ENCODE peak calls at places on chromosomes 6 and 20, in four cellular contexts. U is colonic mucosa, S is body of pancreas, E is cardiac muscle cell. Z is an unnamed sample.

GRCh38 chr6:111996159-111996558 is 57.7 kb upstream of the CCN6 start:
- DNase-seq in E (no peak), U (no peak), S (no peak), Z (no peak)

GRCh38 chr6:148629197-148629909 is 117.5 kb upstream of the UST start:
- DNase-seq in S (no peak), U (no peak), E (no peak), Z (no peak)

GRCh38 chr6:101117397-101118185 is 236.5 kb upstream of the ASCC3 start:
- DNase-seq in E (peak; percentile 41), S (no peak), U (peak; percentile 59), Z (no peak)

GRCh38 chr6:17710331-17710730 is 3.6 kb upstream of the NUP153 start:
- DNase-seq in U (no peak), E (no peak), S (no peak), Z (no peak)

GRCh38 chr20:57437672-57438330 is 46.6 kb downstream of the RBM38 start:
- DNase-seq in S (no peak), U (no peak), E (no peak), Z (no peak)

GRCh38 chr6:156065838-156066237 is 610.2 kb upstream of the NOX3 start:
- DNase-seq in S (no peak), U (no peak), E (no peak), Z (no peak)

GRCh38 chr20:48463096-48463710 is 364.6 kb downstream of the PREX1 start:
- DNase-seq in S (no peak), U (no peak), E (no peak), Z (no peak)

GRCh38 chr6:75935473-75935793 is 137.0 kb downstream of the IMPG1 start:
- DNase-seq in S (no peak), U (no peak), E (no peak), Z (no peak)

GRCh38 chr6:44504321-44504761 is 116.8 kb downstream of the CDC5L start:
- DNase-seq in U (no peak), S (no peak), E (no peak), Z (no peak)

GRCh38 chr6:40932366-40932765 is 106.7 kb downstream of the UNC5CL start:
- DNase-seq in E (no peak), U (no peak), S (no peak), Z (no peak)

GRCh38 chr6:40796280-40797223 is 209.4 kb upstream of the LRFN2 start:
- DNase-seq in S (no peak), E (no peak), U (no peak), Z (no peak)

GRCh38 chr6:38261626-38262025 is 378.1 kb downstream of the BTBD9 start:
- DNase-seq in S (no peak), E (no peak), U (no peak), Z (no peak)

GRCh38 chr6:84193140-84193708 is 34.2 kb downstream of the CEP162 start:
- DNase-seq in U (no peak), S (no peak), E (no peak), Z (no peak)

GRCh38 chr20:59232618-59233017 is 67.8 kb upstream of the EDN3 start:
- DNase-seq in U (no peak), E (no peak), S (no peak), Z (no peak)

GRCh38 chr20:45235995-45236394 is 14.8 kb downstream of the SEMG2 start:
- DNase-seq in U (no peak), S (no peak), E (no peak), Z (no peak)

GRCh38 chr6:52426667-52427066 is 6.5 kb downstream of the EFHC1 start:
- DNase-seq in S (no peak), E (no peak), U (no peak), Z (no peak)

GRCh38 chr6:47413752-47414516 is 63.7 kb upstream of the CD2AP start:
- DNase-seq in U (peak; percentile 63), E (peak; percentile 58), S (peak; percentile 46), Z (no peak)

GRCh38 chr6:32074996-32075532 is 34.1 kb downstream of the TNXB start:
- DNase-seq in U (no peak), S (no peak), E (peak; percentile 50), Z (no peak)

GRCh38 chr6:75893058-75893775 is 144.2 kb downstream of the MYO6 start:
- DNase-seq in E (peak; percentile 83), U (no peak), S (no peak), Z (no peak)

GRCh38 chr6:16146527-16146955 is 17.7 kb downstream of the MYLIP start:
- DNase-seq in E (no peak), U (no peak), S (no peak), Z (no peak)

GRCh38 chr6:142846459-142846831 is 98.5 kb downstream of the HIVEP2 start:
- DNase-seq in S (no peak), U (no peak), E (no peak), Z (no peak)
- H3K27ac ChIP-seq in S (no peak overlapping the region), U (peak overlapping the region; percentile 70), E (peak overlapping the region; percentile 85), Z (peak overlapping the region; percentile 83)

GRCh38 chr20:1371235-1371782 is 21.5 kb downstream of the FKBP1A start:
- DNase-seq in S (no peak), U (no peak), E (no peak), Z (no peak)
- H3K4me1 ChIP-seq in S (peaks cover 17% of the 10 kb centered on the region), U (peaks cover 16% of the 10 kb centered on the region), E (peaks cover 3% of the 10 kb centered on the region), Z (peaks cover 38% of the 10 kb centered on the region)

GRCh38 chr6:89970609-89971337 is 76.5 kb downstream of the GJA10 start:
- DNase-seq in E (peak; percentile 64), S (peak; percentile 48), U (no peak), Z (peak; percentile 48)
- TF ChIP-seq CTCF in E (peak; percentile 65), S (peak; percentile 70), U (peak; percentile 49), Z (peak; percentile 57)

DNA sequence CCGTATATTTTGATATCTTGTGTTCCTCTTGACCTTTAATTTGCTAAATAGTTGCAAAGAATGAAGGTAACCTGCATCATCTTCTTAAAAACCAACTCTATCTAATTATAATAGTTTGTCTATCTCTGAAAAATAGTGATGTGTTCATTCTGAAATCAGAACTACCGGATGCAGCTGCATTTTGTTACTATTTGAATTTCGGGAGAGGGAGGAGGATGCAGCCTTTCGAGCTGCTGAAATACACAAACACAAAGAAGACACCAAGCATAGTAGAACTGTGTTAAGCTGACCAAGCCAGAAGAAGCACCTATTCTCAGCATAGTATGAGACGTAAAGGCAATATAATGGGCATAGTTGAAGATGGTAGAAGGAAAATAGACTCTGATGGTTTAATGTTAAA is 33.1 kb downstream of the PTPN1 start:
- DNase-seq in S (no peak), E (no peak), U (no peak), Z (no peak)
- H3K27ac ChIP-seq in S (no peak overlapping the region), E (no peak overlapping the region), U (no peak overlapping the region), Z (no peak overlapping the region)

GRCh38 chr6:49553353-49553752 is 2.9 kb downstream of the C6orf141 start:
- DNase-seq in E (no peak), S (no peak), U (no peak), Z (no peak)

GRCh38 chr6:49550413-49551125 is at the start of gene C6orf141:
- DNase-seq in S (peak; percentile 43), E (peak; percentile 34), U (peak; percentile 81), Z (no peak)

GRCh38 chr6:49552596-49552995 is 2.1 kb downstream of the C6orf141 start:
- DNase-seq in E (no peak), S (no peak), U (no peak), Z (no peak)

GRCh38 chr6:49551126-49551865 is 828 bp downstream of the C6orf141 start:
- DNase-seq in U (peak; percentile 43), S (peak; percentile 18), E (peak; percentile 36), Z (no peak)

DNA sequence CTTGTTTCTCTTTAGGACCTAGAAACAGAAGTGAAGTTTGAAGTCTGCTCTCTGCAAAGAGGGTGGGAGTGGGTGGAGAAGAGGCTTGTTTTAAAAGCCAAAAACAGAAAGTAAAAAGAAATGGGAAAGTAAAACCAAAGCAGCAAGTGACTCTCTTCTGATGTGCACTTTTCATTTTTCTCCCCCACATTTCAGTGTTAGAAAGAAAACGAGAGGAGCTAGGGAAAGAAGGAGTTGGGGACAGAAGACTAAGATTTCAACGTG is 1.3 kb downstream of the C6orf141 start:
- DNase-seq in S (no peak), E (no peak), U (no peak), Z (no peak)
- H3K4me1 ChIP-seq in S (peaks cover 26% of the 10 kb centered on the region), E (peaks cover 13% of the 10 kb centered on the region), U (no peaks in the 10 kb centered on the region), Z (peaks cover 8% of the 10 kb centered on the region)

GRCh38 chr6:81752969-81753708 is 658 bp upstream of the TENT5A start:
- DNase-seq in S (peak; percentile 90), E (peak; percentile 93), U (peak; percentile 91), Z (peak; percentile 87)
- TF ChIP-seq CTCF in S (peak; percentile 3), E (peak; percentile 26), U (no peak), Z (no peak)

DNA sequence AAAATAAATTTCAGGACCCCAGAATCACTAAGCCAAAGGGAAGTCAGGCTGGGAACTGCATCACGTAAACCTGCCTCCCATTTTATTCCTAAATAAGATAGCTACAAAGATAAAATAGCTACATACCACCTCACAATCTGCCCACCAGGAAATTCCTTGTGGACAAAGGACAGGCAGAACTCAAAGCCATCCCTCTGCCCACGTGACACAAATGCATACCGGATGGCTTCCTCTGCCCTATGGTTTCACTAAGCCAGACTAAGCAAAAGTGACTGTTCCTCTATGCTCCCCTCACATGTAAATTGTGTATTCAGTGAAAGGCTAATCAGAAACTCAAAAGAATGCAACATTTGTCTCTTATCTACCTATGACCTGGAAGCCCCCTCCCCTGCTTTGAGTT is 15.0 kb downstream of the MBOAT1 start:
- DNase-seq in U (no peak), E (no peak), S (no peak), Z (no peak)
- H3K27ac ChIP-seq in U (no peak overlapping the region), E (no peak overlapping the region), S (no peak overlapping the region), Z (no peak overlapping the region)

GRCh38 chr6:90387826-90388225 is 91.2 kb upstream of the BACH2 start:
- DNase-seq in E (no peak), S (no peak), U (no peak), Z (no peak)

GRCh38 chr6:90388395-90388794 is 91.8 kb upstream of the BACH2 start:
- DNase-seq in U (no peak), S (no peak), E (no peak), Z (no peak)

GRCh38 chr6:90393232-90393884 is 96.7 kb upstream of the BACH2 start:
- DNase-seq in E (peak; percentile 82), S (peak; percentile 62), U (peak; percentile 45), Z (peak; percentile 36)

GRCh38 chr6:90386796-90387390 is 90.2 kb upstream of the BACH2 start:
- DNase-seq in U (no peak), E (no peak), S (no peak), Z (no peak)

DNA sequence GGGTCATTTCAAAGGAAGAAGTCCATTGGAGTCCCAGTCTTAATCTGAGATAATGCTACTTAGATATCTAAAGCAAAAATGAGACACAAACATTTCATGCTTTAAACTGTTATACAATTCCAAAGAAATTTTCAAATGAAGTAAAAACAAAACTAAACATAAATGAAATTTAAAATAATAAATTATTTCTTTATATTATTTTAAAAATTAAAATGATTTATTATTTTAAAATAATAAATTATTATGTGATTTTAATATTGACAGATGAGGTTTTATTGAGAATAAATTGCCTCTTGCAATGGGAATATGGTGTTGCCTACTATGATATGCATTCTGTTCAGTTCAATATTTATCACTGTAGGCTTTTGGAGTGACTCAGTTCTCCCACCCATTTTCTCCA is 93.7 kb upstream of the BACH2 start:
- DNase-seq in U (no peak), S (no peak), E (no peak), Z (no peak)
- H3K4me1 ChIP-seq in U (no peaks in the 10 kb centered on the region), S (no peaks in the 10 kb centered on the region), E (no peaks in the 10 kb centered on the region), Z (no peaks in the 10 kb centered on the region)

GRCh38 chr20:21490105-21490504 is 23.8 kb downstream of the NKX2-2 start:
- DNase-seq in U (no peak), S (no peak), E (no peak), Z (no peak)
- TF ChIP-seq CTCF in U (no peak), S (no peak), E (peak; percentile 18), Z (no peak)